ENCODE peak calls at places on chromosomes 4 and X, in seven cellular contexts. F is pancreas, P is cardiac muscle cell, E is mesendoderm, D is brain microvascular endothelial cell, B is psoas muscle, K is upper lobe of right lung. R is an unnamed sample.

GRCh38 chr4:21385706-21386105 is 562.9 kb downstream of the KCNIP4 start:
- DNase-seq in F (no peak), P (no peak), E (no peak), D (no peak), B (no peak), K (no peak), R (no peak)

GRCh38 chr4:2849267-2850140 is 5.9 kb downstream of the ADD1 start:
- DNase-seq in F (no peak), P (no peak), E (no peak), D (no peak), B (no peak), K (no peak), R (no peak)

GRCh38 chr4:3290476-3290875 is 2.3 kb upstream of the RGS12 start:
- DNase-seq in F (no peak), P (no peak), E (no peak), D (no peak), B (peak; percentile 79), K (no peak), R (no peak)

GRCh38 chrX:38109042-38109904 is 102.9 kb downstream of the SYTL5 start:
- DNase-seq in F (no peak), P (no peak), E (no peak), D (no peak), B (no peak), K (no peak), R (no peak)

GRCh38 chrX:103329991-103330390 is at the start of gene TCEAL7:
- DNase-seq in F (no peak), P (peak; percentile 49), E (peak; percentile 67), D (no peak), B (peak; percentile 44), K (no peak), R (peak; percentile 32)

GRCh38 chr4:143076723-143077122 is 108.0 kb upstream of the USP38 start:
- DNase-seq in F (no peak), P (no peak), E (no peak), D (no peak), B (no peak), K (no peak), R (no peak)

GRCh38 chr4:4712800-4713528 is 146.5 kb upstream of the MSX1 start:
- DNase-seq in F (no peak), P (no peak), E (peak; percentile 42), D (no peak), B (no peak), K (no peak), R (no peak)

GRCh38 chr4:158578476-158578875 is 56.8 kb downstream of the RXFP1 start:
- DNase-seq in F (no peak), P (peak; percentile 45), E (peak; percentile 49), D (peak; percentile 32), B (no peak), K (no peak), R (no peak)

GRCh38 chrX:102155806-102156179 is at the start of gene BEX5:
- DNase-seq in F (peak; percentile 72), P (no peak), E (peak; percentile 91), D (no peak), B (peak; percentile 51), K (peak; percentile 78), R (peak; percentile 27)

GRCh38 chr4:184282251-184282713 is 64.6 kb upstream of the ENPP6 start:
- DNase-seq in F (no peak), P (no peak), E (peak; percentile 20), D (no peak), B (no peak), K (peak; percentile 74), R (no peak)

GRCh38 chr4:87270144-87270543 is 49.7 kb upstream of the KLHL8 start:
- DNase-seq in F (no peak), P (peak; percentile 75), E (peak; percentile 67), D (peak; percentile 37), B (no peak), K (no peak), R (no peak)

GRCh38 chr4:141134586-141134985 is 1.3 kb upstream of the RNF150 start:
- DNase-seq in F (no peak), P (no peak), E (peak; percentile 36), D (no peak), B (no peak), K (no peak), R (no peak)

GRCh38 chrX:2230457-2230856 is 270.3 kb downstream of the DHRSX start:
- DNase-seq in F (no peak), P (no peak), E (no peak), D (no peak), B (no peak), K (no peak), R (no peak)

GRCh38 chr4:109434007-109434792 is 585 bp downstream of the SEC24B start:
- DNase-seq in F (peak; percentile 53), P (peak; percentile 19), E (peak; percentile 52), D (no peak), B (peak; percentile 72), K (peak; percentile 78), R (peak; percentile 28)

GRCh38 chrX:50920132-50920531 is 9.6 kb downstream of the BMP15 start:
- DNase-seq in F (no peak), P (peak; percentile 18), E (peak; percentile 14), D (peak; percentile 9), B (no peak), K (no peak), R (no peak)

GRCh38 chrX:129701624-129702069 is 37.1 kb upstream of the XPNPEP2 start:
- DNase-seq in F (no peak), P (peak; percentile 90), E (no peak), D (peak; percentile 6), B (peak; percentile 87), K (peak; percentile 61), R (peak; percentile 66)

GRCh38 chr4:152680988-152681731 is 1.4 kb upstream of the TMEM154 start:
- DNase-seq in F (no peak), P (peak; percentile 46), E (peak; percentile 93), D (peak; percentile 82), B (no peak), K (no peak), R (no peak)

GRCh38 chr4:181528570-181529184 is 714.5 kb upstream of the TENM3 start:
- DNase-seq in F (peak; percentile 65), P (peak; percentile 81), E (peak; percentile 89), D (peak; percentile 65), B (peak; percentile 71), K (peak; percentile 74), R (peak; percentile 49)

GRCh38 chr4:13980317-13980716 is 352.8 kb upstream of the BOD1L1 start:
- DNase-seq in F (no peak), P (peak; percentile 80), E (no peak), D (peak; percentile 95), B (no peak), K (no peak), R (no peak)

GRCh38 chr4:121514443-121514842 is 133.6 kb upstream of the QRFPR start:
- DNase-seq in F (no peak), P (no peak), E (peak; percentile 59), D (no peak), B (no peak), K (no peak), R (no peak)

GRCh38 chrX:133749951-133750350 is 235.4 kb downstream of the GPC3 start:
- DNase-seq in F (no peak), P (no peak), E (no peak), D (no peak), B (no peak), K (no peak), R (no peak)

GRCh38 chrX:2316534-2316933 is 184.2 kb downstream of the DHRSX start:
- DNase-seq in F (no peak), P (no peak), E (no peak), D (no peak), B (no peak), K (no peak), R (no peak)

GRCh38 chrX:70494441-70494840 is 49.8 kb downstream of the DLG3 start:
- DNase-seq in F (no peak), P (no peak), E (no peak), D (peak; percentile 11), B (no peak), K (no peak), R (no peak)

GRCh38 chrX:16188687-16189086 is 21.4 kb downstream of the MAGEB17 start:
- DNase-seq in F (no peak), P (no peak), E (no peak), D (no peak), B (no peak), K (no peak), R (no peak)

GRCh38 chrX:136032370-136032769 is 47.1 kb downstream of the SLC9A6 start:
- DNase-seq in F (no peak), P (no peak), E (no peak), D (no peak), B (no peak), K (no peak), R (no peak)

GRCh38 chrX:24371391-24371972 is 11.0 kb downstream of the SUPT20HL1 start:
- DNase-seq in F (peak; percentile 58), P (peak; percentile 73), E (peak; percentile 78), D (peak; percentile 40), B (no peak), K (no peak), R (no peak)

GRCh38 chr4:74624351-74625151 is 169.8 kb downstream of the BTC start:
- DNase-seq in F (no peak), P (peak; percentile 95), E (peak; percentile 18), D (peak; percentile 71), B (no peak), K (no peak), R (no peak)

GRCh38 chr4:185576918-185577591 is 41.7 kb upstream of the PDLIM3 start:
- DNase-seq in F (no peak), P (peak; percentile 50), E (no peak), D (no peak), B (no peak), K (no peak), R (no peak)
- H3K27ac ChIP-seq in F (no peak overlapping the region), P (peak overlapping the region; percentile 80), E (no peak overlapping the region), D (no peak overlapping the region), B (peak overlapping the region; percentile 97), K (peak overlapping the region; percentile 55), R (peak overlapping the region; percentile 66)

GRCh38 chr4:127668770-127669169 is 36.0 kb downstream of the INTU start:
- DNase-seq in F (no peak), P (no peak), E (no peak), D (no peak), B (no peak), K (no peak), R (no peak)
- H3K27ac ChIP-seq in F (no peak overlapping the region), P (no peak overlapping the region), E (no peak overlapping the region), D (no peak overlapping the region), B (no peak overlapping the region), K (no peak overlapping the region), R (no peak overlapping the region)

DNA sequence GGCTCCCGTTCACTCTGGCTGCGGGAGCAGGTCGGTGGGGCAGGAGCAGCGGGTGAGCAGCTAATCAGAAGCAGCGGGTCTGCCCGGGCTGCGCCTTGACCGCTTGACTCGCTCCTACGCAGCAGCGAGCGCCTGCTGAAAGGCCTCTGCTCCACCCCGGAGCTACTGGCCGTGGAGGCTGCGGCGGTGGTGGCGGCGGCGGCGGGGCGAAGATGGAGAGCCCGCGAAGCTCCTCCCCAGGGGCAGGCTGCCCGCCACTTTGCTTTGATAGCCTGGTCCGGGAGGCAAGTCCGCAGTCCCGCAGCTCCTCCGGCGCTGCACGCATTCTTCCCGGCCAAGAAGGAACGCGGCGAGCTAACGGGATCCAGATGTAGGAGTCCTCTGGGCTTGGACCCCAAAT is 36.7 kb downstream of the PJA1 start:
- DNase-seq in F (no peak), P (peak; percentile 52), E (peak; percentile 38), D (no peak), B (no peak), K (peak; percentile 65), R (peak; percentile 9)
- H3K27ac ChIP-seq in F (no peak overlapping the region), P (no peak overlapping the region), E (no peak overlapping the region), D (no peak overlapping the region), B (no peak overlapping the region), K (no peak overlapping the region), R (no peak overlapping the region)

GRCh38 chrX:72387247-72387646 is 81.5 kb upstream of the CITED1 start:
- DNase-seq in F (no peak), P (no peak), E (no peak), D (no peak), B (no peak), K (no peak), R (no peak)

GRCh38 chrX:72381439-72382198 is 75.9 kb upstream of the CITED1 start:
- DNase-seq in F (no peak), P (peak; percentile 29), E (no peak), D (no peak), B (no peak), K (no peak), R (no peak)

GRCh38 chrX:72382199-72382590 is 76.5 kb upstream of the CITED1 start:
- DNase-seq in F (no peak), P (peak; percentile 59), E (no peak), D (no peak), B (no peak), K (no peak), R (no peak)
- H3K27ac ChIP-seq in F (no peak overlapping the region), P (no peak overlapping the region), E (no peak overlapping the region), D (no peak overlapping the region), B (peak overlapping the region; percentile 24), K (no peak overlapping the region), R (peak overlapping the region; percentile 48)